ENCODE peak calls at places on chromosome 22, in ten cellular contexts. T is activated CD4-positive, alpha-beta T cell treated with anti-CD3 and anti-CD28 coated beads, Interleukin-2, amount 50 U/mL, for 48 hours; D is fibroblast of the conjunctiva; C is nucleus accumbens; R is activated effector memory CD4-positive, alpha-beta T cell treated with anti-CD3 and anti-CD28 coated beads, Interleukin-2, amount 50 U/mL, for 16 hours; H is stimulated activated CD4-positive, alpha-beta T cell treated with anti-CD3 and anti-CD28 coated beads, TNF-alpha, amount 100 ng/mL, for 1 hour; N is ACHN; A is iPS DF 6.9; U is CD4-positive, alpha-beta T cell; B is hepatocyte. X is an unnamed sample.

GRCh38 chr22:49083607-49084006 is 744.1 kb downstream of the BRD1 start:
- DNase-seq in T (no peak), D (no peak), C (no peak), R (peak; percentile 19), H (no peak), N (no peak), A (no peak), U (no peak), B (no peak), X (no peak)

GRCh38 chr22:50694099-50694498 is 21.5 kb downstream of the SHANK3 start:
- DNase-seq in T (no peak), D (no peak), C (no peak), R (no peak), H (no peak), N (no peak), A (no peak), U (no peak), B (no peak), X (no peak)

GRCh38 chr22:37189011-37189466 is 992 bp upstream of the C1QTNF6 start:
- DNase-seq in T (no peak), D (no peak), C (no peak), R (no peak), H (no peak), N (peak; percentile 25), A (no peak), U (no peak), B (no peak), X (no peak)

GRCh38 chr22:45742866-45743450 is 71.3 kb downstream of the ATXN10 start:
- DNase-seq in T (no peak), D (peak; percentile 64), C (no peak), R (no peak), H (no peak), N (no peak), A (no peak), U (no peak), B (peak; percentile 63), X (no peak)

GRCh38 chr22:38347181-38347943 is 30.1 kb upstream of the CSNK1E start:
- DNase-seq in T (no peak), D (no peak), C (no peak), R (peak; percentile 49), H (no peak), N (no peak), A (no peak), U (no peak), B (no peak), X (no peak)

GRCh38 chr22:35103756-35104155 is 37.8 kb downstream of the ISX start:
- DNase-seq in T (no peak), D (no peak), C (no peak), R (no peak), H (no peak), N (no peak), A (no peak), U (no peak), B (peak; percentile 44), X (no peak)

GRCh38 chr22:20155330-20156041 is 4.6 kb upstream of the CCDC188 start:
- DNase-seq in T (no peak), D (peak; percentile 54), C (peak; percentile 36), R (no peak), H (no peak), N (peak; percentile 75), A (no peak), U (no peak), B (no peak), X (peak; percentile 16)

GRCh38 chr22:50169774-50170341 is 673 bp upstream of the PANX2 start:
- DNase-seq in T (peak; percentile 68), D (no peak), C (no peak), R (peak; percentile 86), H (no peak), N (peak; percentile 20), A (no peak), U (no peak), B (peak; percentile 51), X (peak; percentile 33)

GRCh38 chr22:19197997-19198865 is 19.7 kb upstream of the SLC25A1 start:
- DNase-seq in T (no peak), D (no peak), C (no peak), R (no peak), H (no peak), N (no peak), A (no peak), U (no peak), B (no peak), X (no peak)

GRCh38 chr22:43467171-43467570 is 55.4 kb downstream of the MPPED1 start:
- DNase-seq in T (no peak), D (no peak), C (no peak), R (no peak), H (no peak), N (no peak), A (no peak), U (no peak), B (no peak), X (no peak)

GRCh38 chr22:20509344-20510047 is 2.1 kb downstream of the MED15 start:
- DNase-seq in T (peak; percentile 63), D (peak; percentile 80), C (no peak), R (peak; percentile 80), H (no peak), N (peak; percentile 89), A (no peak), U (peak; percentile 45), B (peak; percentile 94), X (peak; percentile 38)

GRCh38 chr22:23269441-23270211 is 89.3 kb downstream of the BCR start:
- DNase-seq in T (no peak), D (no peak), C (no peak), R (no peak), H (no peak), N (no peak), A (peak; percentile 52), U (no peak), B (no peak), X (no peak)

GRCh38 chr22:35838849-35839646 is 121.4 kb downstream of the APOL5 start:
- DNase-seq in T (no peak), D (peak; percentile 80), C (no peak), R (no peak), H (no peak), N (peak; percentile 66), A (no peak), U (no peak), B (peak; percentile 71), X (no peak)

GRCh38 chr22:19232620-19233019 is 54.1 kb upstream of the SLC25A1 start:
- DNase-seq in T (no peak), D (no peak), C (no peak), R (no peak), H (no peak), N (no peak), A (no peak), U (no peak), B (no peak), X (no peak)

GRCh38 chr22:20550851-20551744 is 43.7 kb downstream of the MED15 start:
- DNase-seq in T (peak; percentile 67), D (no peak), C (peak; percentile 29), R (peak; percentile 84), H (no peak), N (peak; percentile 14), A (no peak), U (peak; percentile 39), B (peak; percentile 55), X (no peak)

GRCh38 chr22:27863556-27863955 is 55.5 kb downstream of the PITPNB start:
- DNase-seq in T (no peak), D (no peak), C (no peak), R (no peak), H (no peak), N (no peak), A (no peak), U (no peak), B (no peak), X (no peak)

GRCh38 chr22:44665115-44665514 is 36.9 kb upstream of the PRR5 start:
- DNase-seq in T (no peak), D (no peak), C (no peak), R (no peak), H (no peak), N (no peak), A (no peak), U (no peak), B (no peak), X (no peak)

GRCh38 chr22:50165438-50166123 is 5.0 kb upstream of the PANX2 start:
- DNase-seq in T (no peak), D (no peak), C (no peak), R (peak; percentile 54), H (no peak), N (no peak), A (no peak), U (no peak), B (no peak), X (no peak)

GRCh38 chr22:20562607-20563463 is 55.4 kb downstream of the MED15 start:
- DNase-seq in T (no peak), D (no peak), C (no peak), R (no peak), H (no peak), N (no peak), A (no peak), U (no peak), B (no peak), X (no peak)

GRCh38 chr22:24101966-24102365 is 79.3 kb upstream of the SUSD2 start:
- DNase-seq in T (no peak), D (no peak), C (no peak), R (peak; percentile 10), H (no peak), N (no peak), A (no peak), U (no peak), B (no peak), X (no peak)

GRCh38 chr22:31969789-31970489 is 25.6 kb downstream of the YWHAH start:
- DNase-seq in T (peak; percentile 63), D (peak; percentile 59), C (peak; percentile 44), R (peak; percentile 86), H (peak; percentile 27), N (peak; percentile 68), A (peak; percentile 79), U (peak; percentile 64), B (peak; percentile 89), X (peak; percentile 30)

GRCh38 chr22:30347255-30347892 is 9.3 kb downstream of the SF3A1 start:
- DNase-seq in T (no peak), D (no peak), C (no peak), R (no peak), H (no peak), N (no peak), A (no peak), U (no peak), B (no peak), X (no peak)

X was measured in activated T-helper 1 cell treated with anti-CD3 and anti-CD28 coated beads, Interleukin-12 subunit alpha, Interleukin-12 subunit beta, Interleukin-2, Interleukin-4 antibody, amounts not matched to agents 30 ng/mL and 10 ng/mL and 1 ng/mL, durations not matched to agents 14 hours and 24 hours and 36 hours.